ENCODE peak calls at places on chromosomes 1 and 21, in five cellular contexts. Q is ascending aorta, M is testis, D is cardiac muscle cell, T is hepatocyte. W is an unnamed sample.

GRCh38 chr1:52792002-52792401 is 50.6 kb upstream of the ZYG11A start:
- DNase-seq in T (no peak), M (no peak), D (no peak), Q (no peak), W (no peak)

GRCh38 chr1:30033276-30034104 is 689.9 kb downstream of the MATN1 start:
- DNase-seq in D (no peak), M (no peak), T (no peak), Q (no peak), W (peak; percentile 24)

GRCh38 chr1:11749996-11750395 is 12.0 kb upstream of the C1orf167 start:
- DNase-seq in Q (no peak), D (no peak), M (no peak), T (no peak), W (no peak)

GRCh38 chr1:179865377-179865776 is 12.2 kb downstream of the TOR1AIP2 start:
- DNase-seq in Q (no peak), M (no peak), D (no peak), T (no peak), W (no peak)

GRCh38 chr1:43912607-43913006 is 21.0 kb upstream of the ARTN start:
- DNase-seq in Q (no peak), T (peak; percentile 53), M (peak; percentile 52), D (peak; percentile 37), W (no peak)

GRCh38 chr1:60819302-60819701 is 263.1 kb upstream of the NFIA start:
- DNase-seq in D (no peak), Q (no peak), M (peak; percentile 25), T (no peak), W (no peak)

GRCh38 chr1:34611571-34611970 is 143.3 kb upstream of the GJB5 start:
- DNase-seq in Q (no peak), M (no peak), D (no peak), T (no peak), W (no peak)

GRCh38 chr1:8112611-8113256 is 86.6 kb upstream of the ERRFI1 start:
- DNase-seq in Q (no peak), D (no peak), M (no peak), T (no peak), W (no peak)

GRCh38 chr1:186884266-186884665 is 55.5 kb downstream of the PLA2G4A start:
- DNase-seq in T (no peak), M (no peak), D (no peak), Q (no peak), W (no peak)

GRCh38 chr1:115330480-115331013 is 7.5 kb downstream of the NGF start:
- DNase-seq in T (peak; percentile 22), M (peak; percentile 41), Q (peak; percentile 33), D (no peak), W (no peak)

GRCh38 chr1:15370781-15371467 is 38.8 kb upstream of the EFHD2 start:
- DNase-seq in T (no peak), M (peak; percentile 89), D (no peak), Q (no peak), W (no peak)

GRCh38 chr1:67717876-67718275 is 32.9 kb downstream of the GADD45A start:
- DNase-seq in M (no peak), T (no peak), D (no peak), Q (no peak), W (no peak)

GRCh38 chr1:200432586-200432985 is 22.8 kb upstream of the ZNF281 start:
- DNase-seq in Q (no peak), M (no peak), T (no peak), D (no peak), W (no peak)

GRCh38 chr1:212595787-212596714 is 12.5 kb upstream of the ATF3 start:
- DNase-seq in M (no peak), D (no peak), Q (no peak), T (peak; percentile 82), W (peak; percentile 47)

GRCh38 chr21:23853796-23854379 is 1753.4 kb downstream of the MRPL39 start:
- DNase-seq in T (peak; percentile 19), D (peak; percentile 36), M (peak; percentile 20), Q (no peak), W (no peak)

GRCh38 chr1:32816676-32817158 is 441 bp downstream of the YARS1 start:
- DNase-seq in T (peak; percentile 27), Q (no peak), M (no peak), D (peak; percentile 45), W (no peak)

GRCh38 chr1:241706967-241707366 is 54.9 kb downstream of the WDR64 start:
- DNase-seq in Q (no peak), D (no peak), T (no peak), M (no peak), W (no peak)

GRCh38 chr1:116766616-116767469 is 12.6 kb downstream of the CD2 start:
- DNase-seq in T (no peak), Q (no peak), M (no peak), D (no peak), W (no peak)

GRCh38 chr1:44318097-44319088 is 36.7 kb downstream of the ERI3 start:
- DNase-seq in T (peak; percentile 72), Q (no peak), M (peak; percentile 28), D (peak; percentile 64), W (peak; percentile 40)

GRCh38 chr1:96474985-96475743 is 246.4 kb upstream of the PTBP2 start:
- DNase-seq in T (no peak), D (no peak), Q (no peak), M (no peak), W (no peak)

GRCh38 chr1:46194641-46195179 is 3.5 kb downstream of the POMGNT1 start:
- DNase-seq in D (no peak), T (peak; percentile 6), Q (no peak), M (peak; percentile 84), W (no peak)

GRCh38 chr1:31523769-31524168 is 52.5 kb upstream of the TINAGL1 start:
- DNase-seq in T (peak; percentile 55), D (no peak), M (peak; percentile 37), Q (peak; percentile 47), W (peak; percentile 69)

GRCh38 chr1:1434131-1434811 is 1.2 kb upstream of the VWA1 start:
- DNase-seq in M (peak; percentile 71), D (peak; percentile 52), Q (no peak), T (no peak), W (peak; percentile 64)

GRCh38 chr1:185917646-185918045 is 183.5 kb downstream of the HMCN1 start:
- DNase-seq in M (no peak), T (peak; percentile 60), Q (no peak), D (peak; percentile 77), W (peak; percentile 33)

GRCh38 chr1:109869141-109869540 is 41.5 kb upstream of the CSF1 start:
- DNase-seq in Q (no peak), M (no peak), D (no peak), T (no peak), W (no peak)

GRCh38 chr21:45949928-45950739 is 31.4 kb upstream of the COL6A1 start:
- DNase-seq in D (no peak), Q (no peak), M (no peak), T (no peak), W (no peak)

GRCh38 chr1:145720556-145720877 is 1.2 kb downstream of the CD160 start:
- DNase-seq in D (no peak), M (no peak), Q (no peak), T (peak; percentile 17), W (no peak)
- H3K27ac ChIP-seq in D (no peak overlapping the region), M (no peak overlapping the region), Q (no peak overlapping the region), T (no peak overlapping the region), W (no peak overlapping the region)

GRCh38 chr1:42463906-42464305 is 820 bp downstream of the CCDC30 start:
- DNase-seq in D (no peak), Q (no peak), M (no peak), T (no peak), W (no peak)
- H3K4me3 ChIP-seq in D (peak overlapping the region; percentile 57), Q (peak overlapping the region; percentile 77), M (peak overlapping the region; percentile 72), T (peak overlapping the region; percentile 46), W (peak overlapping the region; percentile 3)

DNA sequence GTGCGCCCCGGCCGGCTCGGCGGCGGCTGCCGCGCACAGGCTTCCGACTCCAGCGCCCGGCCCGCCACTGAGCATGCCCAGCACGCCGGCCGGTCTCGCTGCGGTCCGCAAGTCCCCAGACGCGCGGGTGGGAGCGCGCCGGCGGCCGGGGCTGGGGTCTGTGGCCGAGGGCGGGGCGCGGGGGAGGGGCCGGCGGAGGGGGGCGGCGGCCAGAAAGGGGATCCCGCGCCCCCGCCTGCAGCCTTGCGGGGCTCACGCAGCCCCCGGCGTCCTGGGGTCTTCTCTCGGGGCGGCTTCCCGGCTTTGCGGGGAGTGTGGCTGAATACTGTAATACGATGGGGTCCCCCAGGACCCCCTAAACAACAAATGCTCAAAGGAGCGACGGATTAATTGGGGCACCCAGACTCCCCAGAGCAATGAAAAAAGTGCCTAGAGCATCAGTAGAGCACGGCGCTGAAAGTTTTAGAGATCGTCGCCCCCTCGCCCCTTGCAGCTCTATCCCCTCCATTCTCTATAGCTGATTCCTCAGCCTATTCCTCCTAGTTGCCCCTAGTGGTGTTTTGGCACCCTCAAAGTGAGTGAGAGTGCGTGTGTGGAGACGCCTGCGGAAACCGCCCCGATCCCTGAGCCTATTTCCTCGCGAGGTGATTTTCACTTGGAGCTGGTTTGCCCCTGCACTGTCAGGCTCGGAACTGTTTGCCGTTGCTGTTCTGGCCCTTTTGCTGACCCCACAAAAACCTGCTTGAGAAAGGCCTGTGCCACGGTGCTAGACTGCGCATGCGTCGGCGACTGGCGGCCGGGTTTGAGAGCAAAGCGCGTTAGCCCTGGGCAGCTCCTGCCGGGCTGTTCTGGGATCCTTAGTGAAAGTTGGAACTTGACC is at the start of gene VAV3:
- DNase-seq in D (peak; percentile 85), M (peak; percentile 84), Q (peak; percentile 26), T (peak; percentile 85), W (peak; percentile 64)
- TF ChIP-seq CTCF in D (peak; percentile 30), M (no peak), Q (no peak), T (no peak), W (no peak)

DNA sequence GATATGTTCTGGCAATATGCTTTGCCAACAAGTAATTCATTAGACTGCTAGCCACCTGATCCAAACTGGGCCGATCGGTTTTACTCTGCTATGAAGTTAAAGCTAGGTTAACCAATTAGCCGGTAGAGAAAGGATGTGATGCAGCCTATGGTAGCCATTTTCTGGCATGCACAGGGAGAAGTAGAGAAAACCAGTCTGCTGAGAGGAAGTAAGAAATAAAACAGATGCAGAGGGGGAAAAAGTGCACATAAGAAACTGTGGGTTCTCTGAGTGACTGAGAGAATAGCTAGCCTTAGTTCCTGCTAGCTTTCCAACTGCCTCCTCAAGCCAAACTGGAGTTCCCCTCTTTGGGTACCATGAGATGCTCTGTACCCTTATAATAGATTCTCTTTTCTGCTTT is 52.8 kb downstream of the ARID4B start:
- DNase-seq in M (no peak), T (no peak), Q (no peak), D (no peak), W (no peak)
- H3K27ac ChIP-seq in M (no peak overlapping the region), T (no peak overlapping the region), Q (no peak overlapping the region), D (peak overlapping the region; percentile 45), W (no peak overlapping the region)

DNA sequence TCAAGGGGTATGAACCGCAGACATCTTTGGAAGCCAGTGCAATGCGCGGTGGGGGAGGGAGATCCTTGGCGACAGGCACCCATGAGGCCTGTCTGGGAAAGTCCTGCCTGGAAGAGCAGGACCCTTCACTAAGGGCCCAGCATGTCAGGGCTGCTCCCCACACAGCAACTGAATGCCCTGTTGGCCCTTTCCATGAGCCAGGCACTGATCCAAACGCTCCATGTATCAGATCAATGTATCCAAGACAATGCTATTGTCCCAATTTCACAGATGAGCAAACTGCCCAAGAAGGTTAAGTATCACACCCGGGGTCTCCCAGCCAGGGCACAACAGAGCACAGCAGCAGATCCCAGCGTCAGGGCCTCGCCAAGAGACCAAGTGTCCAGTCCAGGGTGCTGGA is 328.1 kb downstream of the NPHP4 start:
- DNase-seq in T (no peak), M (peak; percentile 58), D (no peak), Q (no peak), W (no peak)
- H3K4me3 ChIP-seq in T (no peak overlapping the region), M (no peak overlapping the region), D (no peak overlapping the region), Q (no peak overlapping the region), W (no peak overlapping the region)

GRCh38 chr1:87986154-87986914 is 657.7 kb downstream of the LMO4 start:
- DNase-seq in M (no peak), Q (no peak), T (no peak), D (no peak), W (no peak)
- TF ChIP-seq CTCF in M (no peak), Q (no peak), T (peak; percentile 10), D (no peak), W (no peak)

W was measured in lung.